ENCODE peak calls at places on chromosomes 13 and 19, in nine cellular contexts. S, I, E, R, N, J, F, U and P are unnamed samples. For H3K4me1, the result is how much of the 10 kb centered on the place peaks cover.

GRCh38 chr19:34299576-34299975 is 45.2 kb downstream of the GARRE1 start:
- DNase-seq in S (no peak), I (no peak), E (no peak), R (no peak), N (no peak), J (no peak), F (no peak), U (no peak), P (no peak)

GRCh38 chr19:49475995-49476880 is 2.2 kb downstream of the FLT3LG start:
- DNase-seq in S (no peak), I (peak), E (peak), R (no peak), N (peak), J (no peak), F (no peak), U (no peak), P (peak)

GRCh38 chr13:46595136-46595917 is 42.4 kb downstream of the LRCH1 start:
- DNase-seq in S (no peak), I (peak), E (no peak), R (no peak), N (no peak), J (peak), F (no peak), U (peak), P (no peak)

GRCh38 chr13:31174018-31174417 is 12.3 kb upstream of the HSPH1 start:
- DNase-seq in S (no peak), I (peak), E (no peak), R (no peak), N (no peak), J (peak), F (no peak), U (no peak), P (no peak)

GRCh38 chr19:31149306-31149975 is 199.8 kb downstream of the TSHZ3 start:
- DNase-seq in S (no peak), I (no peak), E (no peak), R (no peak), N (no peak), J (no peak), F (no peak), U (no peak), P (no peak)

GRCh38 chr19:4712771-4713170 is 10.9 kb downstream of the DPP9 start:
- DNase-seq in S (no peak), I (no peak), E (no peak), R (no peak), N (no peak), J (no peak), F (no peak), U (no peak), P (no peak)

GRCh38 chr13:51839711-51840110 is 5.3 kb downstream of the TMEM272 start:
- DNase-seq in S (no peak), I (no peak), E (no peak), R (no peak), N (no peak), J (no peak), F (no peak), U (no peak), P (no peak)

GRCh38 chr19:1357695-1358094 is 26.0 kb upstream of the NDUFS7 start:
- DNase-seq in S (no peak), I (no peak), E (no peak), R (no peak), N (no peak), J (no peak), F (no peak), U (no peak), P (no peak)

GRCh38 chr19:58059681-58060080 is 599 bp downstream of the ZNF135 start:
- DNase-seq in S (no peak), I (no peak), E (no peak), R (no peak), N (no peak), J (no peak), F (no peak), U (no peak), P (no peak)

GRCh38 chr19:54153731-54154326 is 5.7 kb downstream of the LENG1 start:
- DNase-seq in S (no peak), I (no peak), E (no peak), R (no peak), N (no peak), J (no peak), F (no peak), U (no peak), P (no peak)

GRCh38 chr19:54155694-54156093 is 3.8 kb downstream of the LENG1 start:
- DNase-seq in S (no peak), I (no peak), E (no peak), R (no peak), N (no peak), J (no peak), F (no peak), U (no peak), P (no peak)

GRCh38 chr19:54152878-54153524 is 6.5 kb downstream of the LENG1 start:
- DNase-seq in S (no peak), I (no peak), E (no peak), R (no peak), N (no peak), J (no peak), F (no peak), U (no peak), P (no peak)

GRCh38 chr19:54156490-54156889 is 3.0 kb downstream of the LENG1 start:
- DNase-seq in S (no peak), I (no peak), E (no peak), R (no peak), N (no peak), J (no peak), F (no peak), U (no peak), P (no peak)

GRCh38 chr19:54154603-54155345 is 4.7 kb downstream of the LENG1 start:
- DNase-seq in S (no peak), I (no peak), E (no peak), R (no peak), N (no peak), J (peak), F (no peak), U (no peak), P (no peak)
- H3K27ac ChIP-seq in S (no peak), I (peak), E (peak), R (no peak), N (no peak), J (peak), F (no peak), U (no peak), P (no peak)

GRCh38 chr13:113845723-113846638 is 17.9 kb downstream of the GAS6 start:
- DNase-seq in S (no peak), I (no peak), E (no peak), R (no peak), N (no peak), J (no peak), F (no peak), U (no peak), P (no peak)
- H3K4me1 ChIP-seq in S (under half), I (under half), E (under half), R (under half), N (under half), J (under half), F (half or more), U (under half), P (under half)

DNA sequence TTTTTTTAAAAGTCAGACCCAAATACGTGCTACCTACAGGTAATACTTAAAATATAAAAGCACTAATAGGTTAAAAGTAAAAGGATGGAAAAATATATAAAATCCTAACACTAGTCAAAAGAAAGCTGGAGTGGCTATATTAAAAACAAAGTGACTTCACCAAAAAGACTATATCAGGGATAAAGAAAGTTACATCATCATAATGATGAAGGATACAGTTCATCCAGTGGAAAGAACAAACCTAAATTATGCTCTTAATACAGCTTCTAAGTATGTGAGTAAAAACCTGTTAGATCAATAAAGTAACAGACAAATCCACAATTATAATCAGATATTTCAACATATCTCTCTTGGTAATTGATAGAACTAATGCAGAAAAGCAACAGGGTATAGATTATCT is 1.1 kb upstream of the ZNF780B start:
- DNase-seq in S (no peak), I (no peak), E (no peak), R (no peak), N (no peak), J (no peak), F (no peak), U (no peak), P (no peak)
- H3K4me3 ChIP-seq in S (no peak), I (no peak), E (no peak), R (no peak), N (no peak), J (peak), F (no peak), U (no peak), P (no peak)

DNA sequence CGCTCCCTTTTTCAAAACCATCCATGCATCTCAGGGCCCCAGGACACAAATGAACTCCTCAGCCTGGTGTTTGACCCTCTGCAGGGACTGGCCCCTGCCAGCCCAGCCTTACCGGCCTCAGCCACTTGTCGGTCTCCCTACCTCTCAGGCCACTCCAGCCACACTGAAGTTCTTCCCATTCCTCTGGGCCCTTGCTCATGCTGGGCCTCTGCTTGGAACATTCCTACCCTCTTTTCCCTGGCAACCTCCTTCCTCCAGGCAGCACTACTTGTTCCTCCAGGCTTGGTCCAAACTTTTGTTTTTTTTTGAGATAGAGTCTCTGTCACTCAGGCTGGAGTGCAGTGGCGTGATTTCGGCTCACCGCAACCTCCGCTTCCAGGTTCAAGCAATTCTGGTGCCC is 7.6 kb upstream of the EGLN2 start:
- DNase-seq in S (no peak), I (no peak), E (no peak), R (no peak), N (no peak), J (no peak), F (no peak), U (no peak), P (no peak)
- H3K27ac ChIP-seq in S (peak), I (no peak), E (no peak), R (no peak), N (no peak), J (no peak), F (no peak), U (no peak), P (no peak)

GRCh38 chr19:6723108-6723618 is 2.7 kb upstream of the C3 start:
- DNase-seq in S (no peak), I (peak), E (no peak), R (peak), N (no peak), J (peak), F (no peak), U (peak), P (no peak)
- H3K4me1 ChIP-seq in S (under half), I (under half), E (under half), R (under half), N (under half), J (under half), F (under half), U (under half), P (under half)

GRCh38 chr19:53865523-53865917 is 2.2 kb upstream of the MYADM start:
- DNase-seq in S (no peak), I (no peak), E (no peak), R (no peak), N (no peak), J (no peak), F (no peak), U (no peak), P (no peak)
- H3K4me3 ChIP-seq in S (peak), I (peak), E (peak), R (peak), N (peak), J (peak), F (no peak), U (no peak), P (peak)